ENCODE peak calls at places on chromosomes 12 and 14, in seven cellular contexts. One of them, this sample, is unnamed. For H3K4me1, the result is how much of the 10 kb centered on the place peaks cover.

GRCh38 chr12:103841690-103842584 is 903 bp upstream of the NT5DC3 start:
- DNase-seq in CD8-positive, alpha-beta memory T cell: peak
- DNase-seq in uterus: peak
- DNase-seq in H9: peak
- DNase-seq in left ventricle myocardium inferior: peak
- DNase-seq in DND-41: no peak
- DNase-seq in thoracic aorta: peak
- DNase-seq in this sample: peak

GRCh38 chr12:130838951-130839769 is at the start of gene STX2:
- DNase-seq in CD8-positive, alpha-beta memory T cell: peak
- DNase-seq in thoracic aorta: no peak
- DNase-seq in DND-41: peak
- DNase-seq in uterus: peak
- DNase-seq in left ventricle myocardium inferior: peak
- DNase-seq in H9: peak
- DNase-seq in this sample: peak

GRCh38 chr12:68611094-68611818 is 557 bp downstream of the RAP1B start:
- DNase-seq in left ventricle myocardium inferior: peak
- DNase-seq in DND-41: peak
- DNase-seq in H9: peak
- DNase-seq in uterus: peak
- DNase-seq in CD8-positive, alpha-beta memory T cell: peak
- DNase-seq in thoracic aorta: no peak
- DNase-seq in this sample: peak

GRCh38 chr12:90936230-90937005 is 18.6 kb downstream of the CCER1 start:
- DNase-seq in CD8-positive, alpha-beta memory T cell: no peak
- DNase-seq in thoracic aorta: no peak
- DNase-seq in uterus: no peak
- DNase-seq in DND-41: no peak
- DNase-seq in left ventricle myocardium inferior: no peak
- DNase-seq in H9: no peak
- DNase-seq in this sample: no peak

GRCh38 chr14:101716077-101716950 is 45.2 kb upstream of the PPP2R5C start:
- DNase-seq in CD8-positive, alpha-beta memory T cell: no peak
- DNase-seq in left ventricle myocardium inferior: no peak
- DNase-seq in thoracic aorta: no peak
- DNase-seq in uterus: no peak
- DNase-seq in H9: no peak
- DNase-seq in DND-41: no peak
- DNase-seq in this sample: no peak

GRCh38 chr12:49264466-49264872 is 413 bp upstream of the TUBA1C start:
- DNase-seq in left ventricle myocardium inferior: no peak
- DNase-seq in uterus: no peak
- DNase-seq in thoracic aorta: no peak
- DNase-seq in CD8-positive, alpha-beta memory T cell: peak
- DNase-seq in H9: no peak
- DNase-seq in DND-41: no peak
- DNase-seq in this sample: no peak

GRCh38 chr12:58640314-58640713 is 280.0 kb downstream of the LRIG3 start:
- DNase-seq in left ventricle myocardium inferior: no peak
- DNase-seq in DND-41: no peak
- DNase-seq in CD8-positive, alpha-beta memory T cell: no peak
- DNase-seq in thoracic aorta: no peak
- DNase-seq in H9: no peak
- DNase-seq in uterus: no peak
- DNase-seq in this sample: no peak

GRCh38 chr14:83217492-83217891 is 1683.8 kb upstream of the SEL1L start:
- DNase-seq in CD8-positive, alpha-beta memory T cell: no peak
- DNase-seq in left ventricle myocardium inferior: no peak
- DNase-seq in H9: no peak
- DNase-seq in uterus: no peak
- DNase-seq in thoracic aorta: no peak
- DNase-seq in DND-41: no peak
- DNase-seq in this sample: no peak

GRCh38 chr12:27213304-27213703 is 30.8 kb upstream of the STK38L start:
- DNase-seq in left ventricle myocardium inferior: no peak
- DNase-seq in uterus: no peak
- DNase-seq in H9: no peak
- DNase-seq in thoracic aorta: no peak
- DNase-seq in CD8-positive, alpha-beta memory T cell: no peak
- DNase-seq in DND-41: no peak
- DNase-seq in this sample: no peak

GRCh38 chr14:69612014-69612758 is 790 bp downstream of the SUSD6 start:
- DNase-seq in CD8-positive, alpha-beta memory T cell: peak
- DNase-seq in left ventricle myocardium inferior: peak
- DNase-seq in DND-41: peak
- DNase-seq in H9: no peak
- DNase-seq in uterus: peak
- DNase-seq in thoracic aorta: no peak
- DNase-seq in this sample: no peak

GRCh38 chr12:67943295-67943892 is 45.9 kb upstream of the IFNG-AS1 start:
- DNase-seq in H9: no peak
- DNase-seq in uterus: peak
- DNase-seq in thoracic aorta: peak
- DNase-seq in CD8-positive, alpha-beta memory T cell: peak
- DNase-seq in DND-41: peak
- DNase-seq in left ventricle myocardium inferior: no peak
- DNase-seq in this sample: no peak

GRCh38 chr14:49919825-49920224 is 26.9 kb downstream of the ARF6 start:
- DNase-seq in uterus: no peak
- DNase-seq in CD8-positive, alpha-beta memory T cell: no peak
- DNase-seq in DND-41: no peak
- DNase-seq in thoracic aorta: no peak
- DNase-seq in H9: no peak
- DNase-seq in left ventricle myocardium inferior: no peak
- DNase-seq in this sample: no peak

GRCh38 chr12:106020736-106021135 is 118.0 kb downstream of the NUAK1 start:
- DNase-seq in thoracic aorta: no peak
- DNase-seq in uterus: no peak
- DNase-seq in H9: no peak
- DNase-seq in DND-41: no peak
- DNase-seq in CD8-positive, alpha-beta memory T cell: no peak
- DNase-seq in left ventricle myocardium inferior: no peak
- DNase-seq in this sample: no peak
- H3K4me1 ChIP-seq in thoracic aorta: under half
- H3K4me1 ChIP-seq in uterus: under half
- H3K4me1 ChIP-seq in H9: under half
- H3K4me1 ChIP-seq in DND-41: under half
- H3K4me1 ChIP-seq in CD8-positive, alpha-beta memory T cell: under half
- H3K4me1 ChIP-seq in left ventricle myocardium inferior: under half
- H3K4me1 ChIP-seq in this sample: under half

DNA sequence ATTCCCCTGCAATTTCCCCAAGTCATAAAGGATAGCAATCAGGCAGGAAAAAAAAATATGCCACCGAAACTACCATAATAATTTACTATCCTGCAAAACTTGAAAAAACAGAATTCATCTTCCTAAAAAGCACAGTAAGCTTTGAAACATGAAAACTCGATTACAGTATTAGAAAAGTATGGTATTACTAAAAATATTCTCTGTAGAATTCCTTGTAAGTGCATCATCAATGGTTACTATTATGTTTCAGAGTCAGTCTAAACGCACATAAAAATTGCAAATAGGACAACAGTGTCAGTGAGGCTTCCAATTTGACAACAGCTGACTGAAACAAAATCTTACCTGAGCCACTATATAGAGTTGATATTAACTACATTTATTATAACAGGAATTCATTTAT is 44.9 kb downstream of the FOXN3 start:
- DNase-seq in thoracic aorta: no peak
- DNase-seq in left ventricle myocardium inferior: no peak
- DNase-seq in uterus: no peak
- DNase-seq in DND-41: no peak
- DNase-seq in CD8-positive, alpha-beta memory T cell: no peak
- DNase-seq in H9: no peak
- DNase-seq in this sample: no peak
- H3K27ac ChIP-seq in thoracic aorta: no peak
- H3K27ac ChIP-seq in left ventricle myocardium inferior: no peak
- H3K27ac ChIP-seq in uterus: no peak
- H3K27ac ChIP-seq in DND-41: no peak
- H3K27ac ChIP-seq in CD8-positive, alpha-beta memory T cell: no peak
- H3K27ac ChIP-seq in H9: no peak
- H3K27ac ChIP-seq in this sample: no peak

DNA sequence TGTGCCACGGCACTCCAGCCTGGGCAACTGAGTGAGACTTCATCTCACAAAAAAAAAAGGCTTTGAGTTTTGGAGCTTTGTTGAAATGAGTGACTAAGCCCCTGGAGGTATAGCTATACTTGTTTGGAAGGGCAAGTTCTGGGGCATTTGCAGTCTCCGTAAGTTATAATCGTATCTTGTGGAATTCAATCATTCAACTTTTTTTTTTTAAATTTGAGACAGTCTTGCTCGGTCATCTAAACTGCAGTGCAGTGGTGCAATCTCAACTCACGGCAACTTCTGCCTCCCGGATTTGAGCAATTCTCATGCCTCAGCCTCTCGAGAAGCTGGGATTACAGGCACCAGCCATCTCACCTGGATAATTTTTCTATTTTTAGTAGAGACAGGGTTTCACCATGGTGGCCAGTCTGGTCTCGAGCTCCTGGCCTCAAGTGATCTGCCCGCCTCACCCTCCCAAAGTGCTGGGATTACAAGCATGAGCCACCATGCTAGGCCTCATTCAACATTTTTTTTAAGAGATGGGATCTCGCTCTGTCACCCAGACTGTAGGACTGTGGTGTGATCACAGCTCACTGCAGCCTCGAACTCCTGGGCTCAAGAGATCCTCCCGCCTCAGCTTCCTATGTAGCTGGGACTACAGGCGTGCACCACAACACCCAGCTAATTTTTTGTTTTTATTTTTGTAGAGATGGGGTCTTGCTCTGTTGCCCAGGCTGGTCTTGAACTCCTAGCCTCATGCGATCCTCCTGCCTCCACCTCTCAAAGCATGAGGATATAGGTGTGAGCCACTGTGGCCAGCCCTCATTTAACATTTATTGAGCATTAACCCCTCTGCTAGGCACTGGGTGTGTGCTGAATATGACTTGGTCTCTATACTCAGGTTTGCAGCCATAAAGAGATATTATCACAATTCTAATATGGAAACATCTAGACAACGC is 133.7 kb upstream of the MAP1LC3B2 start:
- DNase-seq in H9: no peak
- DNase-seq in CD8-positive, alpha-beta memory T cell: no peak
- DNase-seq in uterus: no peak
- DNase-seq in DND-41: no peak
- DNase-seq in left ventricle myocardium inferior: no peak
- DNase-seq in thoracic aorta: no peak
- DNase-seq in this sample: no peak
- H3K4me1 ChIP-seq in H9: under half
- H3K4me1 ChIP-seq in CD8-positive, alpha-beta memory T cell: under half
- H3K4me1 ChIP-seq in uterus: under half
- H3K4me1 ChIP-seq in DND-41: under half
- H3K4me1 ChIP-seq in left ventricle myocardium inferior: under half
- H3K4me1 ChIP-seq in thoracic aorta: under half
- H3K4me1 ChIP-seq in this sample: under half

GRCh38 chr12:124739953-124740561 is 123.6 kb downstream of the SCARB1 start:
- DNase-seq in uterus: no peak
- DNase-seq in left ventricle myocardium inferior: no peak
- DNase-seq in DND-41: no peak
- DNase-seq in H9: no peak
- DNase-seq in CD8-positive, alpha-beta memory T cell: no peak
- DNase-seq in thoracic aorta: no peak
- DNase-seq in this sample: no peak
- H3K27ac ChIP-seq in uterus: peak
- H3K27ac ChIP-seq in left ventricle myocardium inferior: no peak
- H3K27ac ChIP-seq in DND-41: no peak
- H3K27ac ChIP-seq in H9: no peak
- H3K27ac ChIP-seq in CD8-positive, alpha-beta memory T cell: no peak
- H3K27ac ChIP-seq in thoracic aorta: peak
- H3K27ac ChIP-seq in this sample: no peak